ENCODE peak calls at places on chromosome X, in six cellular contexts. Y, J, D, K, A and E are unnamed samples.
A peak's percentile ranks its signal among the peaks of the same experiment; 100 is the strongest.

GRCh38 chrX:10939384-10939783 is 171.7 kb upstream of the HCCS start:
- DNase-seq in Y (no peak), J (no peak), D (no peak), K (no peak), A (peak; percentile 77), E (peak; percentile 48)

GRCh38 chrX:150980186-150980585 is 2.9 kb upstream of the HMGB3 start:
- DNase-seq in Y (no peak), J (no peak), D (no peak), K (no peak), A (no peak), E (no peak)

GRCh38 chrX:147875866-147876596 is 35.7 kb upstream of the FMR1 start:
- DNase-seq in Y (no peak), J (no peak), D (no peak), K (no peak), A (no peak), E (no peak)

GRCh38 chrX:106862972-106863688 is 40.0 kb downstream of the RIPPLY1 start:
- DNase-seq in Y (no peak), J (peak; percentile 14), D (peak; percentile 56), K (no peak), A (peak; percentile 61), E (peak; percentile 37)

GRCh38 chrX:22366866-22367265 is 94.2 kb downstream of the CBLL2 start:
- DNase-seq in Y (no peak), J (no peak), D (no peak), K (no peak), A (no peak), E (no peak)

GRCh38 chrX:123764967-123765871 is 32.4 kb upstream of the THOC2 start:
- DNase-seq in Y (peak; percentile 87), J (peak; percentile 88), D (peak; percentile 80), K (peak; percentile 77), A (peak; percentile 83), E (peak; percentile 90)

GRCh38 chrX:109347618-109348017 is 134.3 kb downstream of the GUCY2F start:
- DNase-seq in Y (no peak), J (no peak), D (no peak), K (no peak), A (no peak), E (no peak)

GRCh38 chrX:120468479-120468824 is 644 bp downstream of the LAMP2 start:
- DNase-seq in Y (no peak), J (no peak), D (no peak), K (no peak), A (no peak), E (no peak)

DNA sequence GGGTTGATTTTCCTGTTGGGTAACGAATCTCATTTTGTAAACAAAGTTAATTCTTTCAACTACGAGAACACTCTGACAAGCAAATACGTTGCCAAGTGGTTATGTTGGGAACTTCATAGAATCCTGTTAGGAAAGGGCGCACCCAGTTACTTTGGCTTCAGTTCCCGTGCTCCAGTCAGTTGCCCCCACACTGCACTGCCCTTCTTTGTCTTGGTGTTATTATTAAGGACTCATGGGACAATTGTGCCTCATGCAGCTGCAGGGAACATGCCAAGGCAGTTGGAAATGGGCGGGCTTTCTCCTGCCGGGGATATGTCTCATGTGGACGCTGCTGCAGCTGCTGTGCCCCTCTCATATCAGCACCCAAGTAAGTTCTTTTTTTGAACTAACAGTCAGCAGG is 28.9 kb downstream of the OFD1 start:
- DNase-seq in Y (peak; percentile 48), J (no peak), D (peak; percentile 40), K (peak; percentile 50), A (no peak), E (no peak)
- TF ChIP-seq CTCF in Y (no peak), J (no peak), D (no peak), K (peak; percentile 24), A (no peak), E (no peak)

GRCh38 chrX:48983081-48983480 is 11.4 kb upstream of the KCND1 start:
- DNase-seq in Y (no peak), J (no peak), D (no peak), K (no peak), A (no peak), E (no peak)
- H3K36me3 ChIP-seq in Y (peaks cover 57% of the 10 kb centered on the region), J (no peaks in the 10 kb centered on the region), D (no peaks in the 10 kb centered on the region), K (no peaks in the 10 kb centered on the region), A (no peaks in the 10 kb centered on the region), E (no peaks in the 10 kb centered on the region)

GRCh38 chrX:8034058-8034457 is 106.8 kb upstream of the PNPLA4 start:
- DNase-seq in Y (no peak), J (no peak), D (no peak), K (no peak), A (no peak), E (no peak)
- TF ChIP-seq CTCF in Y (no peak), J (no peak), D (no peak), K (no peak), A (no peak), E (no peak)

GRCh38 chrX:153953892-153954617 is 9.6 kb upstream of the RENBP start:
- DNase-seq in Y (no peak), J (no peak), D (no peak), K (no peak), A (no peak), E (no peak)
- H3K36me3 ChIP-seq in Y (peaks cover 98% of the 10 kb centered on the region), J (no peaks in the 10 kb centered on the region), D (peaks cover 9% of the 10 kb centered on the region), K (no peaks in the 10 kb centered on the region), A (peaks cover 36% of the 10 kb centered on the region), E (no peaks in the 10 kb centered on the region)

GRCh38 chrX:44244008-44244407 is 99.5 kb downstream of the EFHC2 start:
- DNase-seq in Y (no peak), J (no peak), D (no peak), K (no peak), A (peak; percentile 60), E (peak; percentile 13)
- TF ChIP-seq CTCF in Y (peak; percentile 31), J (no peak), D (peak; percentile 21), K (peak; percentile 40), A (peak; percentile 67), E (peak; percentile 16)

DNA sequence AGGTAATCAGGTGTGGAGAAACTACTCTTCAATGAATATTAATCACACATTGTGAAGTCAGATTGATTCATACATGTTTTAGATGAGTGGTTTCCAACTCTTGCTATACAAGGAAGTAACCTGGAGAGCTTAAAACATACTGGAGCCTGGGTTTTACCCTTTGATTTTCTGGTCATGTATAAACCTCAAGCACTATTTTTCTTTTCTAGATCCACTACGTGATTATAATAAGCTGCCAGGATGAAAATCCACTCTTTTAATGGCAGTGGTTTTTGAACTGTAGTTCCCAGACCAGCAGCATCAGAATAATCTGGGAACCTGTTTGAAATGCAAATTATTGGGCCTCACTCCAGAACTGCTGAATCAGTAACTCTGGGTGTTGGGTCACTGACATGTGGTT is 63.5 kb downstream of the DCAF12L1 start:
- DNase-seq in Y (no peak), J (no peak), D (no peak), K (no peak), A (no peak), E (no peak)
- H3K36me3 ChIP-seq in Y (no peaks in the 10 kb centered on the region), J (no peaks in the 10 kb centered on the region), D (no peaks in the 10 kb centered on the region), K (no peaks in the 10 kb centered on the region), A (no peaks in the 10 kb centered on the region), E (no peaks in the 10 kb centered on the region)

GRCh38 chrX:88424071-88424470 is 323.0 kb upstream of the CPXCR1 start:
- DNase-seq in Y (no peak), J (no peak), D (no peak), K (no peak), A (no peak), E (no peak)

GRCh38 chrX:88424541-88424940 is 322.5 kb upstream of the CPXCR1 start:
- DNase-seq in Y (no peak), J (no peak), D (no peak), K (no peak), A (no peak), E (no peak)

GRCh38 chrX:88425739-88426138 is 321.3 kb upstream of the CPXCR1 start:
- DNase-seq in Y (no peak), J (no peak), D (no peak), K (no peak), A (peak; percentile 53), E (no peak)
- TF ChIP-seq CTCF in Y (no peak), J (no peak), D (no peak), K (no peak), A (peak; percentile 68), E (no peak)

DNA sequence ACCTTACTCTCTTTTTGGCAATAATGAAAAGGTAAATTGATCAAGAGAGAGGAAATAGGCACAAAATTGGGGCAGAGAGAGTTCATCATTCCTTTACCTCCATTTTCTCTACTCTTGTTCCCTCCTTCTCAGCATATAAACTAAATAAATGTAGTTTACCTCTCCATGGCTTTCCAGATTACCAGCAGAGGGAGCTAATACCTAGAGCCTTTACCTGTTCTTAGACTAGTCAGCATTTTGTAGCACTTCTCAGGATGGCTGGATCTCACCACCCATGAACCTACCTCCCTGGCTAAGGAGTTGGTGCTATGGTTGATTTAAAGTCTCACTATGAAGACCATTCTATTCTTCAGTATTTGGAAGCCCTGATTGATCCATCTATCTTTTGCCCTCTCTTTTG is 15.7 kb downstream of the OFD1 start:
- DNase-seq in Y (no peak), J (no peak), D (no peak), K (no peak), A (peak; percentile 78), E (no peak)
- H3K36me3 ChIP-seq in Y (peaks cover 30% of the 10 kb centered on the region), J (no peaks in the 10 kb centered on the region), D (no peaks in the 10 kb centered on the region), K (no peaks in the 10 kb centered on the region), A (peaks cover 26% of the 10 kb centered on the region), E (no peaks in the 10 kb centered on the region)

GRCh38 chrX:155857561-155857960 is 23.6 kb upstream of the VAMP7 start:
- DNase-seq in Y (no peak), J (no peak), D (no peak), K (no peak), A (peak; percentile 20), E (no peak)
- TF ChIP-seq CTCF in Y (no peak), J (no peak), D (no peak), K (no peak), A (peak; percentile 59), E (no peak)

GRCh38 chrX:48975541-48975940 is 3.9 kb upstream of the KCND1 start:
- DNase-seq in Y (no peak), J (no peak), D (no peak), K (no peak), A (no peak), E (no peak)

GRCh38 chrX:48976086-48976485 is 4.4 kb upstream of the KCND1 start:
- DNase-seq in Y (no peak), J (no peak), D (no peak), K (no peak), A (no peak), E (no peak)

GRCh38 chrX:48978226-48978625 is 6.6 kb upstream of the KCND1 start:
- DNase-seq in Y (no peak), J (no peak), D (no peak), K (no peak), A (no peak), E (no peak)

GRCh38 chrX:48981178-48981577 is 9.5 kb upstream of the KCND1 start:
- DNase-seq in Y (no peak), J (no peak), D (no peak), K (no peak), A (no peak), E (no peak)
- H3K36me3 ChIP-seq in Y (peaks cover 76% of the 10 kb centered on the region), J (no peaks in the 10 kb centered on the region), D (no peaks in the 10 kb centered on the region), K (no peaks in the 10 kb centered on the region), A (no peaks in the 10 kb centered on the region), E (no peaks in the 10 kb centered on the region)